ENCODE peak calls at places on chromosomes 11 and 22, in eight cellular contexts. One of them, this sample, is unnamed.

GRCh38 chr11:65113361-65113756 is 1.7 kb downstream of the TM7SF2 start:
- DNase-seq in omental fat pad: no peak
- DNase-seq in HCT116: no peak
- DNase-seq in fibroblast of lung: no peak
- DNase-seq in IMR-90: no peak
- DNase-seq in heart right ventricle: no peak
- DNase-seq in nephron progenitor cell: no peak
- DNase-seq in Peyer's patch: no peak
- DNase-seq in this sample: no peak

GRCh38 chr22:38230108-38230825 is 28.5 kb downstream of the MAFF start:
- DNase-seq in omental fat pad: no peak
- DNase-seq in HCT116: no peak
- DNase-seq in fibroblast of lung: no peak
- DNase-seq in IMR-90: no peak
- DNase-seq in heart right ventricle: peak; percentile 43
- DNase-seq in nephron progenitor cell: no peak
- DNase-seq in Peyer's patch: peak; percentile 68
- DNase-seq in this sample: peak; percentile 47

GRCh38 chr22:31150615-31151014 is 9.4 kb upstream of the RNF185 start:
- DNase-seq in omental fat pad: no peak
- DNase-seq in HCT116: no peak
- DNase-seq in fibroblast of lung: no peak
- DNase-seq in IMR-90: no peak
- DNase-seq in heart right ventricle: no peak
- DNase-seq in nephron progenitor cell: no peak
- DNase-seq in Peyer's patch: peak; percentile 52
- DNase-seq in this sample: no peak

GRCh38 chr22:49586244-49586748 is 241.4 kb downstream of the BRD1 start:
- DNase-seq in omental fat pad: no peak
- DNase-seq in HCT116: no peak
- DNase-seq in fibroblast of lung: no peak
- DNase-seq in IMR-90: no peak
- DNase-seq in heart right ventricle: no peak
- DNase-seq in nephron progenitor cell: no peak
- DNase-seq in Peyer's patch: no peak
- DNase-seq in this sample: peak; percentile 4

GRCh38 chr11:44855138-44855849 is 95.4 kb downstream of the TP53I11 start:
- DNase-seq in omental fat pad: no peak
- DNase-seq in HCT116: no peak
- DNase-seq in fibroblast of lung: no peak
- DNase-seq in IMR-90: peak; percentile 30
- DNase-seq in heart right ventricle: no peak
- DNase-seq in nephron progenitor cell: no peak
- DNase-seq in Peyer's patch: no peak
- DNase-seq in this sample: no peak

GRCh38 chr11:128496684-128497056 is 90.7 kb downstream of the ETS1 start:
- DNase-seq in omental fat pad: no peak
- DNase-seq in HCT116: no peak
- DNase-seq in fibroblast of lung: no peak
- DNase-seq in IMR-90: no peak
- DNase-seq in heart right ventricle: no peak
- DNase-seq in nephron progenitor cell: no peak
- DNase-seq in Peyer's patch: no peak
- DNase-seq in this sample: no peak

GRCh38 chr11:6538892-6539291 is 41.8 kb downstream of the DNHD1 start:
- DNase-seq in omental fat pad: no peak
- DNase-seq in HCT116: no peak
- DNase-seq in fibroblast of lung: no peak
- DNase-seq in IMR-90: no peak
- DNase-seq in heart right ventricle: no peak
- DNase-seq in nephron progenitor cell: no peak
- DNase-seq in Peyer's patch: no peak
- DNase-seq in this sample: no peak

GRCh38 chr11:11980200-11980599 is 28.2 kb downstream of the DKK3 start:
- DNase-seq in omental fat pad: no peak
- DNase-seq in HCT116: no peak
- DNase-seq in fibroblast of lung: no peak
- DNase-seq in IMR-90: no peak
- DNase-seq in heart right ventricle: no peak
- DNase-seq in nephron progenitor cell: no peak
- DNase-seq in Peyer's patch: no peak
- DNase-seq in this sample: no peak

GRCh38 chr22:28198692-28199091 is 279.6 kb upstream of the PITPNB start:
- DNase-seq in omental fat pad: no peak
- DNase-seq in HCT116: no peak
- DNase-seq in fibroblast of lung: peak; percentile 23
- DNase-seq in IMR-90: no peak
- DNase-seq in heart right ventricle: no peak
- DNase-seq in nephron progenitor cell: no peak
- DNase-seq in Peyer's patch: no peak
- DNase-seq in this sample: no peak

GRCh38 chr11:116887909-116888556 is 50.6 kb upstream of the APOA1 start:
- DNase-seq in omental fat pad: no peak
- DNase-seq in HCT116: no peak
- DNase-seq in fibroblast of lung: peak; percentile 76
- DNase-seq in IMR-90: peak; percentile 71
- DNase-seq in heart right ventricle: no peak
- DNase-seq in nephron progenitor cell: no peak
- DNase-seq in Peyer's patch: no peak
- DNase-seq in this sample: no peak

GRCh38 chr11:123740787-123741158 is 687 bp downstream of the ZNF202 start:
- DNase-seq in omental fat pad: no peak
- DNase-seq in HCT116: no peak
- DNase-seq in fibroblast of lung: peak; percentile 2
- DNase-seq in IMR-90: no peak
- DNase-seq in heart right ventricle: peak; percentile 5
- DNase-seq in nephron progenitor cell: no peak
- DNase-seq in Peyer's patch: no peak
- DNase-seq in this sample: peak; percentile 1

GRCh38 chr11:1230121-1230455 is 7.2 kb downstream of the MUC5B start:
- DNase-seq in omental fat pad: no peak
- DNase-seq in HCT116: no peak
- DNase-seq in fibroblast of lung: no peak
- DNase-seq in IMR-90: no peak
- DNase-seq in heart right ventricle: no peak
- DNase-seq in nephron progenitor cell: no peak
- DNase-seq in Peyer's patch: no peak
- DNase-seq in this sample: no peak

GRCh38 chr22:21651521-21652009 is 9.5 kb downstream of the SDF2L1 start:
- DNase-seq in omental fat pad: no peak
- DNase-seq in HCT116: no peak
- DNase-seq in fibroblast of lung: no peak
- DNase-seq in IMR-90: no peak
- DNase-seq in heart right ventricle: no peak
- DNase-seq in nephron progenitor cell: no peak
- DNase-seq in Peyer's patch: no peak
- DNase-seq in this sample: no peak

GRCh38 chr11:84865791-84866535 is 761.2 kb downstream of the DLG2 start:
- DNase-seq in omental fat pad: no peak
- DNase-seq in HCT116: no peak
- DNase-seq in fibroblast of lung: no peak
- DNase-seq in IMR-90: no peak
- DNase-seq in heart right ventricle: no peak
- DNase-seq in nephron progenitor cell: no peak
- DNase-seq in Peyer's patch: no peak
- DNase-seq in this sample: peak; percentile 32

GRCh38 chr11:95068549-95068948 is 1.8 kb downstream of the SRSF8 start:
- DNase-seq in omental fat pad: no peak
- DNase-seq in HCT116: peak; percentile 94
- DNase-seq in fibroblast of lung: peak; percentile 97
- DNase-seq in IMR-90: peak; percentile 87
- DNase-seq in heart right ventricle: peak; percentile 83
- DNase-seq in nephron progenitor cell: peak; percentile 41
- DNase-seq in Peyer's patch: peak; percentile 76
- DNase-seq in this sample: peak; percentile 97

GRCh38 chr11:22903782-22904181 is 43.5 kb upstream of the CCDC179 start:
- DNase-seq in omental fat pad: no peak
- DNase-seq in HCT116: no peak
- DNase-seq in fibroblast of lung: no peak
- DNase-seq in IMR-90: no peak
- DNase-seq in heart right ventricle: no peak
- DNase-seq in nephron progenitor cell: no peak
- DNase-seq in Peyer's patch: no peak
- DNase-seq in this sample: no peak

GRCh38 chr11:210122-210802 is 2.8 kb downstream of the RIC8A start:
- DNase-seq in omental fat pad: no peak
- DNase-seq in HCT116: no peak
- DNase-seq in fibroblast of lung: peak; percentile 85
- DNase-seq in IMR-90: peak; percentile 88
- DNase-seq in heart right ventricle: peak; percentile 3
- DNase-seq in nephron progenitor cell: no peak
- DNase-seq in Peyer's patch: no peak
- DNase-seq in this sample: peak; percentile 80

GRCh38 chr11:118901494-118902335 is 18.0 kb downstream of the CXCR5 start:
- DNase-seq in omental fat pad: no peak
- DNase-seq in HCT116: no peak
- DNase-seq in fibroblast of lung: no peak
- DNase-seq in IMR-90: no peak
- DNase-seq in heart right ventricle: no peak
- DNase-seq in nephron progenitor cell: no peak
- DNase-seq in Peyer's patch: peak; percentile 51
- DNase-seq in this sample: no peak
- TF ChIP-seq CTCF in omental fat pad: no peak
- TF ChIP-seq CTCF in HCT116: peak; percentile 18
- TF ChIP-seq CTCF in fibroblast of lung: peak; percentile 10
- TF ChIP-seq CTCF in IMR-90: no peak
- TF ChIP-seq CTCF in heart right ventricle: no peak
- TF ChIP-seq CTCF in nephron progenitor cell: no peak
- TF ChIP-seq CTCF in Peyer's patch: no peak
- TF ChIP-seq CTCF in this sample: no peak

DNA sequence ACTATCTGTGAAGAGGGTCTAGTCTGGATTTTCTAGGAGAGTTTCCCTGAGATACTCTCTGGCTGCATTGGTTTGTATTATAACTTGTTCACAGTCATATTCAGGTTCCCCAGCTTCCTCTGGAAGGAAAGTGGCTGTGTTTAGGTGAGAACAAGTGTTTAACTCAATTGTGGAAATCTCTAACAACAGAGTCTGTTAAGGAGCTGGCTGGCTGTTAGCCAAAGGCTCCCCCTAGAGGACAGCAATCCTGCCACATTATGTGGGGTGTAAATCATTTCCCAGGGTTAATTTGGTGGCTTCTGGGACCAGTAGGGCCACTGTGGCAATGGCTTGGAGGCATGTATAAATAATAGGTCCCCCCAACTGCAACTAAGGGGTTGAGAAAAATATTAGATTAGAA is 18.4 kb downstream of the MS4A6E start:
- DNase-seq in omental fat pad: no peak
- DNase-seq in HCT116: peak; percentile 21
- DNase-seq in fibroblast of lung: no peak
- DNase-seq in IMR-90: no peak
- DNase-seq in heart right ventricle: peak; percentile 19
- DNase-seq in nephron progenitor cell: peak; percentile 12
- DNase-seq in Peyer's patch: no peak
- DNase-seq in this sample: no peak
- TF ChIP-seq CTCF in omental fat pad: no peak
- TF ChIP-seq CTCF in HCT116: peak; percentile 75
- TF ChIP-seq CTCF in fibroblast of lung: no peak
- TF ChIP-seq CTCF in IMR-90: peak; percentile 26
- TF ChIP-seq CTCF in heart right ventricle: no peak
- TF ChIP-seq CTCF in nephron progenitor cell: peak; percentile 35
- TF ChIP-seq CTCF in Peyer's patch: no peak
- TF ChIP-seq CTCF in this sample: peak; percentile 8

DNA sequence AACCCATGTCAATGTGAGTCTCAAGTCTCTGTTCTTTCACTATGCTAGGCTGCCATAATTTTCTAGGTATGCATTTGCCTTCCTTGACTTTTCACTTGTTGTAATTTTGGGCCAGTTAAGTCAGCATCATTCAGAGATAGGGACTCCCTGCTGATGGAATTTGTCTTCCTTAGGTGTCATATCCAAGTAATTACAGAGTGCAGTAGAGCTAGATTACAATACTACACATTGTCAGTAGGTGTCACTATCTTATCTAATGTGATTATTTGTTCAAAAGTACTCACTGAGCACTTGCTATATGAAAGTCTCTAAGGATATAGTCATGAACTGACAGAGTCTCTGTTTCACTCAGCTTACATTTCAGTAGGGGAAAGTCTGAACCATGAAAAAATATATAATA is 25.0 kb upstream of the SYN3 start:
- DNase-seq in omental fat pad: no peak
- DNase-seq in HCT116: no peak
- DNase-seq in fibroblast of lung: no peak
- DNase-seq in IMR-90: no peak
- DNase-seq in heart right ventricle: no peak
- DNase-seq in nephron progenitor cell: no peak
- DNase-seq in Peyer's patch: no peak
- DNase-seq in this sample: peak; percentile 13
- TF ChIP-seq CTCF in omental fat pad: no peak
- TF ChIP-seq CTCF in HCT116: no peak
- TF ChIP-seq CTCF in fibroblast of lung: no peak
- TF ChIP-seq CTCF in IMR-90: no peak
- TF ChIP-seq CTCF in heart right ventricle: no peak
- TF ChIP-seq CTCF in nephron progenitor cell: peak; percentile 4
- TF ChIP-seq CTCF in Peyer's patch: no peak
- TF ChIP-seq CTCF in this sample: peak; percentile 28

GRCh38 chr22:46098525-46099475 is 51.5 kb upstream of the PPARA start:
- DNase-seq in omental fat pad: no peak
- DNase-seq in HCT116: no peak
- DNase-seq in fibroblast of lung: no peak
- DNase-seq in IMR-90: no peak
- DNase-seq in heart right ventricle: no peak
- DNase-seq in nephron progenitor cell: no peak
- DNase-seq in Peyer's patch: no peak
- DNase-seq in this sample: no peak

GRCh38 chr22:46097268-46097900 is 52.9 kb upstream of the PPARA start:
- DNase-seq in omental fat pad: no peak
- DNase-seq in HCT116: no peak
- DNase-seq in fibroblast of lung: no peak
- DNase-seq in IMR-90: no peak
- DNase-seq in heart right ventricle: no peak
- DNase-seq in nephron progenitor cell: no peak
- DNase-seq in Peyer's patch: no peak
- DNase-seq in this sample: no peak

GRCh38 chr22:46102159-46102558 is 48.2 kb upstream of the PPARA start:
- DNase-seq in omental fat pad: no peak
- DNase-seq in HCT116: no peak
- DNase-seq in fibroblast of lung: no peak
- DNase-seq in IMR-90: no peak
- DNase-seq in heart right ventricle: no peak
- DNase-seq in nephron progenitor cell: no peak
- DNase-seq in Peyer's patch: no peak
- DNase-seq in this sample: no peak

GRCh38 chr22:46100401-46101105 is 49.8 kb upstream of the PPARA start:
- DNase-seq in omental fat pad: no peak
- DNase-seq in HCT116: no peak
- DNase-seq in fibroblast of lung: no peak
- DNase-seq in IMR-90: no peak
- DNase-seq in heart right ventricle: no peak
- DNase-seq in nephron progenitor cell: no peak
- DNase-seq in Peyer's patch: no peak
- DNase-seq in this sample: no peak

DNA sequence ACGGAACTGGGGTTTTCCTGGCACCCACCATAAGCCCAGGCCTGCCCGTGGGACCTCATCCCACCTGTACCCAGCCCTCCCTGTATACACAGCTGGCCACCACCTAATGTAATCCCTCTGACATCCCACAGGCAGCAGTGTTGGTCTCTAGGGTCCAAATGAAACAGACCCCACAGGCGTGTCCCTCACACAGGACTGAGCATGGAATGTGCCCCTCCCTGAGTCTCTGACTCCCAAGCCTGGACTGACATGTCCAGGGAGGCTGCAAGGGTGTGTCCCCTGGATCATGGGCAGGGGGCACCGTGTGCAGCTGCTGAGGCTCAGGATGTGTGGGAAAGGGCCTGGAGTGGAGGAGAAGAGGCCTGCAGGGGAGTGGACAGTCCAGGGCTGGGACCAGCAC is 50.6 kb upstream of the PPARA start:
- DNase-seq in omental fat pad: no peak
- DNase-seq in HCT116: no peak
- DNase-seq in fibroblast of lung: no peak
- DNase-seq in IMR-90: no peak
- DNase-seq in heart right ventricle: no peak
- DNase-seq in nephron progenitor cell: no peak
- DNase-seq in Peyer's patch: no peak
- DNase-seq in this sample: no peak
- TF ChIP-seq CTCF in omental fat pad: no peak
- TF ChIP-seq CTCF in HCT116: no peak
- TF ChIP-seq CTCF in fibroblast of lung: no peak
- TF ChIP-seq CTCF in IMR-90: no peak
- TF ChIP-seq CTCF in heart right ventricle: no peak
- TF ChIP-seq CTCF in nephron progenitor cell: no peak
- TF ChIP-seq CTCF in Peyer's patch: no peak
- TF ChIP-seq CTCF in this sample: no peak

This sample was measured in fibroblast of mammary gland.